ENCODE peak calls at places on chromosome 1, in five cellular contexts. I, D, T, N and C are unnamed samples.

GRCh38 chr1:30132602-30133271 is 590.6 kb downstream of the MATN1 start:
- DNase-seq in N (no peak), I (no peak), T (no peak), D (no peak), C (no peak)

GRCh38 chr1:14102180-14102579 is 402.2 kb downstream of the PRDM2 start:
- DNase-seq in N (no peak), I (no peak), T (no peak), D (no peak), C (no peak)

GRCh38 chr1:67880056-67880601 is 46.9 kb upstream of the GNG12 start:
- DNase-seq in T (no peak), D (no peak), I (no peak), N (no peak), C (no peak)

GRCh38 chr1:244435562-244436205 is 16.0 kb downstream of the ADSS2 start:
- DNase-seq in I (no peak), T (no peak), N (no peak), D (no peak), C (no peak)

GRCh38 chr1:91559046-91559750 is 58.5 kb downstream of the CDC7 start:
- DNase-seq in T (no peak), D (no peak), I (peak), N (no peak), C (no peak)

GRCh38 chr1:205014772-205015171 is 28.2 kb upstream of the CNTN2 start:
- DNase-seq in D (no peak), N (no peak), I (no peak), T (no peak), C (no peak)

GRCh38 chr1:61149010-61149860 is 66.9 kb downstream of the NFIA start:
- DNase-seq in D (no peak), T (no peak), N (no peak), I (no peak), C (no peak)

GRCh38 chr1:77874804-77875445 is 13.5 kb upstream of the NEXN start:
- DNase-seq in T (no peak), N (no peak), D (no peak), I (no peak), C (no peak)

GRCh38 chr1:78547081-78547480 is 56.3 kb downstream of the PTGFR start:
- DNase-seq in I (no peak), N (no peak), T (no peak), D (no peak), C (no peak)

GRCh38 chr1:235708390-235708962 is 58.9 kb upstream of the GNG4 start:
- DNase-seq in D (no peak), N (no peak), T (no peak), I (peak), C (peak)

GRCh38 chr1:152003846-152004442 is 10.3 kb upstream of the S100A10 start:
- DNase-seq in N (no peak), T (no peak), I (no peak), D (no peak), C (no peak)
- TF ChIP-seq CTCF in N (peak), T (no peak), I (no peak), D (no peak), C (peak)

DNA sequence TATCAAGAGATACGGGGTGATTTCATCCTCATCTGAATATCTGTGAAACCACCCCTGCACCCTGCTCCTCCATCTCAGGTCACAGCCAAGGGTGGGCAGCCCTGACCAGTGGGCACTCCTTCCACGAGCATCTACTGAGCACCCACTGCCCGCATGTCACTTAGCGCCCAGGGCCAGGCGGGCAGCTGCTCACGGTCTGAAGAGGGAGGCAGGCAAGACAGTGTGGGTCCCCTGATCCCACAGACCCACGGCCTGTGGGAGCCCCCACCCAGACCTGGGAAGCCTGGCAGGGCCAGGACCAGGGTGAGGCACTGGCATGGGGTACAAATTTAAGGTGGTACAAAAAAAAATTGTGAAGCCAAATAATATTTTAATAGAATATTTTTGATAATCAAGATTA is 245.4 kb upstream of the VAMP3 start:
- DNase-seq in N (no peak), T (no peak), D (no peak), I (no peak), C (no peak)
- TF ChIP-seq CTCF in N (no peak), T (no peak), D (no peak), I (no peak), C (no peak)

DNA sequence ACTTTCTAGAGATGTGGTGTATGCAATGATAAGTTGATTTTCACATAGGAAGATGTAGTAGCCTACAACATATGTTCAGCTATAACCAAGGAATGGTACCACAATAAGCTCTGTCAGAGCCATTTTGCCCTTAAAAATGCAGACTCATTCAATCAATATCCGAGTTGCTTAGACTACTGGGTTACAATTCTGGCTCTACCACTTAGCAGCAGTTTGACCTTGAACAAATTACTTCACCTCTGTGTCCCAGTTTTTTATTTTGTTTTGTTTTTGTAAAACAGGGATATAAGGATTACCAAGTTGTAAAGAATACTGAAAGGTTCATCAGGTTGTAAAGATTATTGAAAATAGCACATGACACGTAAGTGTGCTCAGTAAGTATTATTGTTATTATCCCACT is 9.3 kb downstream of the EPS15 start:
- DNase-seq in N (no peak), I (no peak), D (no peak), T (no peak), C (no peak)
- TF ChIP-seq CTCF in N (no peak), I (no peak), D (no peak), T (no peak), C (no peak)

GRCh38 chr1:156751724-156752481 is 428 bp upstream of the HDGF start:
- DNase-seq in D (peak), T (peak), I (peak), N (peak), C (peak)
- TF ChIP-seq CTCF in D (peak), T (no peak), I (no peak), N (no peak), C (no peak)

GRCh38 chr1:168637350-168637991 is 61.1 kb downstream of the XCL1 start:
- DNase-seq in T (no peak), I (no peak), N (no peak), D (peak), C (no peak)

GRCh38 chr1:168640184-168640583 is 63.8 kb downstream of the XCL1 start:
- DNase-seq in I (no peak), N (no peak), T (no peak), D (no peak), C (no peak)

GRCh38 chr1:168638884-168639283 is 62.5 kb downstream of the XCL1 start:
- DNase-seq in T (no peak), D (no peak), I (no peak), N (no peak), C (no peak)

GRCh38 chr1:168643152-168643551 is 66.7 kb downstream of the XCL1 start:
- DNase-seq in I (no peak), T (no peak), D (no peak), N (no peak), C (no peak)
- TF ChIP-seq CTCF in I (no peak), T (no peak), D (no peak), N (no peak), C (no peak)

GRCh38 chr1:41009466-41009865 is 12.1 kb downstream of the SLFNL1 start:
- DNase-seq in T (no peak), I (no peak), D (no peak), N (no peak), C (peak)
- TF ChIP-seq CTCF in T (no peak), I (no peak), D (no peak), N (no peak), C (no peak)

GRCh38 chr1:54809496-54810074 is 8.5 kb upstream of the TTC22 start:
- DNase-seq in D (no peak), I (no peak), N (no peak), T (no peak), C (no peak)

GRCh38 chr1:54806931-54807611 is 5.9 kb upstream of the TTC22 start:
- DNase-seq in I (no peak), N (no peak), T (peak), D (no peak), C (no peak)

GRCh38 chr1:54807756-54808155 is 6.6 kb upstream of the TTC22 start:
- DNase-seq in N (no peak), I (no peak), D (no peak), T (peak), C (no peak)

GRCh38 chr1:54810144-54810942 is 9.2 kb upstream of the TTC22 start:
- DNase-seq in D (peak), N (peak), T (peak), I (peak), C (no peak)

GRCh38 chr1:54808443-54809207 is 7.5 kb upstream of the TTC22 start:
- DNase-seq in D (peak), I (no peak), N (no peak), T (peak), C (no peak)
- TF ChIP-seq CTCF in D (peak), I (no peak), N (no peak), T (no peak), C (peak)

DNA sequence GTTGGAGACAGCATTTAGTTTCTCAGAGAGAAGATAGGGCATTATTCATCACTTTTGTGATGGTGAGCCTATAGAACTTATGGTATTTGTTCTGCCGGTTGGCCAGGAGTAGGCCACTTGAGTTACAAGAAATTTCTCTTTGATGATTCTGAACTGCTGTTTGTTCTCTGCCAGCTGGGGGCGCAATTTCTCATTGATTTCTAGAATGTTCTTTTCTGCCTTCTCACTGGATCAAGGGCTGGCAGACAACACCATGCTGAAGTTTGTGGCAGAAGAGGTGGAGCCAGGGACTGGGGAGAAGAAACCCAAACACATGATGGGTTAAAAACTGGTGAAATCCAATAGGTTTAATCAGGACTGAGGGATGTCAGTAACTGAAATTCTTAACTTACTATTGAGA is 360.6 kb downstream of the FAM72C start:
- DNase-seq in D (peak), I (no peak), T (no peak), N (no peak), C (no peak)
- TF ChIP-seq CTCF in D (peak), I (no peak), T (peak), N (no peak), C (no peak)

GRCh38 chr1:155304558-155305063 is 3.4 kb upstream of the PKLR start:
- DNase-seq in T (no peak), N (no peak), D (no peak), I (no peak), C (no peak)
- TF ChIP-seq CTCF in T (no peak), N (no peak), D (no peak), I (no peak), C (no peak)